ENCODE peak calls at places on chromosome 19, in ten cellular contexts. O is foreskin fibroblast, M is heart right ventricle, X is fibroblast of mammary gland, J is ovary, T is left ventricle myocardium inferior, L is cardiac muscle cell, S is cardiac fibroblast, F is neuronal stem cell, Z is AG04449. Q is an unnamed sample.

GRCh38 chr19:6216996-6217751 is 62.6 kb downstream of the MLLT1 start:
- DNase-seq in X (no peak), M (peak), F (peak), L (peak), J (peak), O (no peak), T (no peak), S (no peak), Z (no peak), Q (no peak)

GRCh38 chr19:46963093-46963734 is 56.4 kb upstream of the NPAS1 start:
- DNase-seq in L (peak), F (no peak), T (no peak), Z (peak), X (peak), M (no peak), J (no peak), S (peak), O (peak), Q (no peak)

GRCh38 chr19:35592226-35592625 is 6.3 kb downstream of the PMIS2 start:
- DNase-seq in O (peak), J (no peak), L (peak), Z (no peak), S (peak), T (no peak), M (no peak), X (peak), F (peak), Q (no peak)

GRCh38 chr19:33201473-33201872 is 7.3 kb downstream of the LRP3 start:
- DNase-seq in O (no peak), L (no peak), T (no peak), J (no peak), Z (no peak), S (no peak), X (no peak), F (no peak), M (no peak), Q (no peak)

GRCh38 chr19:32251634-32252332 is 93.6 kb upstream of the ZNF507 start:
- DNase-seq in O (no peak), S (no peak), Z (no peak), M (no peak), J (no peak), L (no peak), X (no peak), T (no peak), F (no peak), Q (no peak)

GRCh38 chr19:10718205-10719196 is 622 bp downstream of the DNM2 start:
- DNase-seq in O (peak), M (no peak), Z (no peak), F (no peak), S (peak), J (peak), T (peak), X (peak), L (peak), Q (no peak)

GRCh38 chr19:16208064-16208759 is 10.5 kb downstream of the AP1M1 start:
- DNase-seq in S (no peak), T (no peak), J (no peak), L (no peak), F (no peak), M (no peak), Z (no peak), O (no peak), X (no peak), Q (no peak)

GRCh38 chr19:49340069-49340864 is 5.1 kb downstream of the CD37 start:
- DNase-seq in T (peak), M (peak), S (peak), O (no peak), L (peak), X (no peak), J (peak), F (no peak), Z (no peak), Q (peak)

GRCh38 chr19:31263317-31263716 is 85.9 kb downstream of the TSHZ3 start:
- DNase-seq in O (no peak), J (no peak), S (no peak), X (no peak), T (no peak), F (no peak), M (no peak), L (no peak), Z (no peak), Q (no peak)

GRCh38 chr19:36054119-36054732 is at the start of gene THAP8:
- DNase-seq in T (peak), J (peak), L (peak), Z (peak), S (peak), M (peak), F (peak), X (peak), O (peak), Q (peak)

GRCh38 chr19:6238643-6239281 is 41.0 kb downstream of the MLLT1 start:
- DNase-seq in F (no peak), O (no peak), J (peak), Z (no peak), M (peak), X (peak), T (peak), L (peak), S (peak), Q (no peak)

GRCh38 chr19:32318884-32319520 is 26.4 kb upstream of the ZNF507 start:
- DNase-seq in S (peak), Z (no peak), M (no peak), L (no peak), O (no peak), F (peak), X (no peak), J (no peak), T (no peak), Q (no peak)

GRCh38 chr19:58522709-58523108 is 3.1 kb upstream of the ZBTB45 start:
- DNase-seq in T (no peak), S (no peak), M (no peak), F (no peak), X (no peak), L (no peak), O (no peak), Z (no peak), J (no peak), Q (no peak)

GRCh38 chr19:19514215-19514633 is 1.1 kb downstream of the TSSK6 start:
- DNase-seq in T (peak), L (peak), J (peak), F (no peak), S (peak), Z (no peak), O (no peak), X (peak), M (peak), Q (peak)

GRCh38 chr19:58569191-58569942 is 3.8 kb downstream of the MZF1 start:
- DNase-seq in J (peak), O (no peak), Z (no peak), F (no peak), M (no peak), S (no peak), X (no peak), L (no peak), T (no peak), Q (peak)

GRCh38 chr19:54518844-54519243 is 16.2 kb downstream of the LAIR2 start:
- DNase-seq in F (no peak), M (peak), Z (no peak), S (peak), X (no peak), T (no peak), O (no peak), J (no peak), L (peak), Q (no peak)

GRCh38 chr19:29517412-29517811 is 8.4 kb upstream of the VSTM2B start:
- DNase-seq in L (no peak), Z (no peak), O (no peak), J (peak), F (no peak), T (no peak), X (no peak), M (no peak), S (no peak), Q (no peak)

GRCh38 chr19:42177686-42178019 is 39.8 kb downstream of the DEDD2 start:
- DNase-seq in Z (no peak), J (no peak), T (no peak), M (no peak), F (no peak), O (no peak), S (no peak), X (no peak), L (no peak), Q (no peak)

GRCh38 chr19:42175952-42176648 is 41.4 kb downstream of the DEDD2 start:
- DNase-seq in S (peak), X (no peak), J (no peak), Z (no peak), T (no peak), O (no peak), M (no peak), L (peak), F (no peak), Q (no peak)

GRCh38 chr19:42176990-42177685 is 40.3 kb downstream of the DEDD2 start:
- DNase-seq in S (peak), L (peak), T (peak), F (peak), M (peak), O (peak), J (peak), Z (no peak), X (peak), Q (peak)

GRCh38 chr19:42175335-42175734 is 42.1 kb downstream of the DEDD2 start:
- DNase-seq in F (no peak), J (no peak), T (no peak), L (no peak), Z (no peak), S (no peak), M (no peak), X (no peak), O (no peak), Q (no peak)

GRCh38 chr19:42176649-42176989 is 40.9 kb downstream of the DEDD2 start:
- DNase-seq in O (no peak), M (no peak), S (no peak), F (peak), T (no peak), X (no peak), J (no peak), L (no peak), Z (no peak), Q (no peak)
- H3K4me3 ChIP-seq in O (peak), M (peak), S (peak), F (peak), T (peak), X (peak), J (peak), L (peak), Z (peak), Q (peak)

GRCh38 chr19:4557186-4557970 is 2.1 kb downstream of the SEMA6B start:
- DNase-seq in F (no peak), Z (no peak), J (no peak), T (no peak), M (no peak), S (no peak), L (no peak), O (no peak), X (no peak), Q (no peak)
- H3K4me3 ChIP-seq in F (no peak), Z (no peak), J (no peak), T (peak), M (peak), S (no peak), L (no peak), O (no peak), X (no peak), Q (no peak)

DNA sequence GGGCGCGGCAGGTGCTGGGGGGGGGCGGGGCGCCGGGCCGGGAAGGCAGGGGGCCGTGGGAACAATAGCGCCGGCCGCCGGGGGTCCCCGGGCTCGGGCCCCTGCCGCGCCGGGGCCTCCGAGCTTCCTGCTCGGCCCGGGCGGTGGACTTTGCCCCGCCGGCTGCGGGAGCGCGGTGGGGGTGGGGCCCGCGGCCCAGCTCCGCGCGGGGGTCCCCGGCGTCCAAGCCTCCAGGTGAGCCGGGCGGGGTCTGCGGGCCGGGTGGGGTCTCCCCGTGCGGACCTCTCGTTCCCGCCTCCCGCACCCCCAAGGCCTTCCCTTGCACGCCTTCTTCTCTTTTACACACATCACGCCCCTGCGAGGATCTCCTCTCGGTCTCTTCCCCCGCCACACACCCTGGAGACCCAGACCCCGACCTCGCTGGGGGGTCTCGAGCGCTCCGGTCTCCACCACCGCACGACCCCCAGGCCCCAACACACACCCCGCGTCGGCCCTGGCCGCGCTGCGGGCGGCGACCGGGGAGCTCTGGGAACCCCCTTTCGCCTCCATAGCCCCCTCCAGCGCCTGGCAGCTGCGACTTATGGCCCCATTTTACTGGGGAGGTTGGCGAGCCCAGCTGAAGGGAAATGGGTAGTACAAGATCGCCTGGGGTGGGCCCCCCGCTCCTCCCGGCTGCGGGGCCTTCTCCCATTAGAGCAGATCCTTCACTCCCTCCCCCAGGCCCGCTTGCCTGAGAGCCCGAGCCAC is 701 bp downstream of the CAMSAP3 start:
- DNase-seq in J (no peak), S (no peak), O (no peak), Z (no peak), F (no peak), M (no peak), T (no peak), L (no peak), X (no peak), Q (no peak)
- H3K4me3 ChIP-seq in J (peak), S (no peak), O (no peak), Z (no peak), F (peak), M (no peak), T (peak), L (peak), X (no peak), Q (peak)

GRCh38 chr19:1490311-1491113 is at the start of gene PCSK4:
- DNase-seq in Z (peak), L (peak), T (peak), X (peak), M (peak), O (peak), J (peak), S (peak), F (peak), Q (peak)

GRCh38 chr19:1492474-1493006 is 1.6 kb downstream of the REEP6 start:
- DNase-seq in M (no peak), S (peak), J (peak), Z (no peak), F (no peak), X (no peak), O (no peak), L (no peak), T (no peak), Q (no peak)

GRCh38 chr19:1490020-1490310 is 185 bp downstream of the PCSK4 start:
- DNase-seq in J (no peak), O (no peak), L (no peak), M (no peak), X (no peak), Z (no peak), S (no peak), F (no peak), T (no peak), Q (no peak)

GRCh38 chr19:1491114-1491848 is at the start of gene REEP6:
- DNase-seq in Z (no peak), T (no peak), L (no peak), S (no peak), M (no peak), F (no peak), X (no peak), O (no peak), J (no peak), Q (no peak)

GRCh38 chr19:1491849-1492170 is 829 bp downstream of the REEP6 start:
- DNase-seq in M (no peak), X (no peak), O (no peak), Z (no peak), J (peak), L (no peak), T (no peak), F (no peak), S (no peak), Q (no peak)
- H3K4me3 ChIP-seq in M (peak), X (no peak), O (no peak), Z (no peak), J (no peak), L (peak), T (peak), F (peak), S (peak), Q (no peak)

DNA sequence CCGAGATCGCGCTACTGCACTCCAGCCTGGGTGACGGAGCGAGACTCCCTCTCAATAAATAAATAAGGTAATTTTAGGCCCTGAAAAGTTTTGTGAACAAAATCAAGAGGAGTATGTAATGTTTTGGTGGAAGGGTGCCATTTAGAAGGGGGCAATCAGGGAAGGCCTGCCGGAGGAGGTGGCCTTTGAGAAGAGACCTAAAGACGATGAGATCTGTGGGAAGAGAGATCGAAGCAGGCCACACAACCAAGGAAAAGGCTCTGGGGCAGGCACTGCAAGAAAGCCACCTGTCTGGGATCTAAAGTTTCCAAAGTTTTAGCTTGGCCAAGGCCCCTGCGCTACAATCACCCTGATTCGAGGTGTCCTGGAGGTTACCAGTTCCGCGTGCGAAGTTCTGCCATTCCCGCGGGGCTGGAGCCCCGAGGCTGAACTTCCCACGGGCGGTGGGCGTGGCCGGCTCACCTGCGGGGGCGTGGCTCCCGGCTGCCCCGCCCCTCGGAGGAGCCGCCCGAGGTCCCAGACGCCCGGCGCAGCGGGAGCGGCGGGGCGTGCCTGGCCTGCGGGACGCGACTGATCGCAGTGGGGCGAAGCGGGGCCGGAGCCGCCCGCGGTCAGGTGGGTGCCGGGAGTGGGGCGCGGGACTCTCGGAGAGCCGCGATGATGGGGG is at the start of gene KLC3:
- DNase-seq in L (no peak), F (no peak), S (no peak), M (no peak), Z (no peak), O (no peak), J (no peak), T (no peak), X (no peak), Q (peak)
- H3K4me3 ChIP-seq in L (peak), F (peak), S (no peak), M (peak), Z (no peak), O (no peak), J (no peak), T (peak), X (no peak), Q (peak)

DNA sequence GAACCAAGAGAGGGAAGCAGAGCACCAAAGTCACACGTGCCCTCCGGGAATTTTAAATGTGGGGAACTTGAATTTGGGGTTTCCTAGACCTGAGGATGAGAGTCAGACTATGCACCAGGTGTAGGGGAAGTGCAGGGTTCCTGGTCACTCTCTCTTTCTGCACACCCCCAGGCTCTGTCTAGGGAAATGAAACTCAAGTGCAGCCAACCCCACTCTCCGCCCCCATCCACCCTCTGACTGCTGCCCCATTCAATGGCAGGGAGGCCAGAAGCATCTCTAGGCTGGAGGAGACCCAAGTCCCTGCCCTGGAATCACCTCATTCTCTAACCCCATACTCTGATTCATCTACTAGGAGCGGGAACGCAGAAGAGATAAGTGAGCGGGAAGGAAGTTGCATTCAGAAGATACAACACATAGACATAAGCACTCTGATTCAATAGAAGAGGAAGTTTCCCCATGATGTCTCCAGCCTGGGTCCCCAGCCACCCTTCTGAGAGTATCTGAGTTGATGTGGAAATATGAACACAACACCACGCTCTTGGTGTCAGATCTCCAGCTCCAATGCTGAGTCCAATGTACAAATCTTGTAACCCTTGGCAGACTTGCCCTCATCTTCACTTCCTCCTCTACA is 4.7 kb upstream of the SIGLEC14 start:
- DNase-seq in X (no peak), J (no peak), F (no peak), O (no peak), L (peak), S (no peak), M (no peak), Z (no peak), T (peak), Q (no peak)
- H3K4me3 ChIP-seq in X (no peak), J (no peak), F (no peak), O (no peak), L (no peak), S (no peak), M (no peak), Z (no peak), T (no peak), Q (no peak)

Q was measured in colonic mucosa.